ENCODE peak calls at places on chromosomes 12 and 14, in six cellular contexts. One of them, this sample, is unnamed.

GRCh38 chr14:44418856-44419255 is 88.2 kb downstream of the FSCB start:
- DNase-seq in stimulated activated CD4-positive, alpha-beta T cell treated with anti-CD3 and anti-CD28 coated beads, Interleukin-1b, Interleukin-23, amount 100 ng/mL, for 24 hours: no peak
- DNase-seq in AG04450: no peak
- DNase-seq in NCI-H1092: no peak
- DNase-seq in OCI-M1: no peak
- DNase-seq in neural crest cell: no peak
- DNase-seq in this sample: no peak

GRCh38 chr14:53391156-53391555 is 238.0 kb upstream of the DDHD1 start:
- DNase-seq in neural crest cell: no peak
- DNase-seq in OCI-M1: no peak
- DNase-seq in NCI-H1092: no peak
- DNase-seq in stimulated activated CD4-positive, alpha-beta T cell treated with anti-CD3 and anti-CD28 coated beads, Interleukin-1b, Interleukin-23, amount 100 ng/mL, for 24 hours: no peak
- DNase-seq in AG04450: no peak
- DNase-seq in this sample: no peak

GRCh38 chr12:24705741-24706358 is 243.1 kb downstream of the BCAT1 start:
- DNase-seq in AG04450: no peak
- DNase-seq in stimulated activated CD4-positive, alpha-beta T cell treated with anti-CD3 and anti-CD28 coated beads, Interleukin-1b, Interleukin-23, amount 100 ng/mL, for 24 hours: no peak
- DNase-seq in NCI-H1092: no peak
- DNase-seq in neural crest cell: no peak
- DNase-seq in OCI-M1: peak; percentile 71
- DNase-seq in this sample: no peak

GRCh38 chr14:65301862-65302539 is 110.5 kb upstream of the FUT8 start:
- DNase-seq in AG04450: no peak
- DNase-seq in NCI-H1092: no peak
- DNase-seq in OCI-M1: peak; percentile 91
- DNase-seq in neural crest cell: no peak
- DNase-seq in stimulated activated CD4-positive, alpha-beta T cell treated with anti-CD3 and anti-CD28 coated beads, Interleukin-1b, Interleukin-23, amount 100 ng/mL, for 24 hours: no peak
- DNase-seq in this sample: no peak

GRCh38 chr14:22928237-22929103 is 706 bp downstream of the PRMT5 start:
- DNase-seq in OCI-M1: peak; percentile 9
- DNase-seq in NCI-H1092: no peak
- DNase-seq in AG04450: no peak
- DNase-seq in stimulated activated CD4-positive, alpha-beta T cell treated with anti-CD3 and anti-CD28 coated beads, Interleukin-1b, Interleukin-23, amount 100 ng/mL, for 24 hours: no peak
- DNase-seq in neural crest cell: no peak
- DNase-seq in this sample: no peak

GRCh38 chr12:116539905-116540482 is 19.2 kb upstream of the MAP1LC3B2 start:
- DNase-seq in neural crest cell: no peak
- DNase-seq in AG04450: peak; percentile 53
- DNase-seq in stimulated activated CD4-positive, alpha-beta T cell treated with anti-CD3 and anti-CD28 coated beads, Interleukin-1b, Interleukin-23, amount 100 ng/mL, for 24 hours: no peak
- DNase-seq in OCI-M1: no peak
- DNase-seq in NCI-H1092: peak; percentile 10
- DNase-seq in this sample: peak; percentile 82

GRCh38 chr12:78236264-78236663 is 405.6 kb downstream of the NAV3 start:
- DNase-seq in neural crest cell: no peak
- DNase-seq in OCI-M1: no peak
- DNase-seq in NCI-H1092: no peak
- DNase-seq in stimulated activated CD4-positive, alpha-beta T cell treated with anti-CD3 and anti-CD28 coated beads, Interleukin-1b, Interleukin-23, amount 100 ng/mL, for 24 hours: no peak
- DNase-seq in AG04450: no peak
- DNase-seq in this sample: no peak

GRCh38 chr14:90132821-90133570 is 71.2 kb downstream of the KCNK13 start:
- DNase-seq in neural crest cell: no peak
- DNase-seq in AG04450: no peak
- DNase-seq in stimulated activated CD4-positive, alpha-beta T cell treated with anti-CD3 and anti-CD28 coated beads, Interleukin-1b, Interleukin-23, amount 100 ng/mL, for 24 hours: no peak
- DNase-seq in OCI-M1: no peak
- DNase-seq in NCI-H1092: no peak
- DNase-seq in this sample: no peak

GRCh38 chr14:101110729-101111619 is 207.5 kb upstream of the RTL1 start:
- DNase-seq in stimulated activated CD4-positive, alpha-beta T cell treated with anti-CD3 and anti-CD28 coated beads, Interleukin-1b, Interleukin-23, amount 100 ng/mL, for 24 hours: no peak
- DNase-seq in AG04450: no peak
- DNase-seq in OCI-M1: no peak
- DNase-seq in neural crest cell: peak; percentile 11
- DNase-seq in NCI-H1092: no peak
- DNase-seq in this sample: no peak

GRCh38 chr12:4603946-4604345 is 41.9 kb downstream of the DYRK4 start:
- DNase-seq in AG04450: no peak
- DNase-seq in NCI-H1092: no peak
- DNase-seq in neural crest cell: no peak
- DNase-seq in stimulated activated CD4-positive, alpha-beta T cell treated with anti-CD3 and anti-CD28 coated beads, Interleukin-1b, Interleukin-23, amount 100 ng/mL, for 24 hours: no peak
- DNase-seq in OCI-M1: no peak
- DNase-seq in this sample: no peak

GRCh38 chr14:102085503-102085902 is 1.3 kb downstream of the HSP90AA1 start:
- DNase-seq in AG04450: no peak
- DNase-seq in stimulated activated CD4-positive, alpha-beta T cell treated with anti-CD3 and anti-CD28 coated beads, Interleukin-1b, Interleukin-23, amount 100 ng/mL, for 24 hours: no peak
- DNase-seq in OCI-M1: no peak
- DNase-seq in neural crest cell: no peak
- DNase-seq in NCI-H1092: no peak
- DNase-seq in this sample: no peak

GRCh38 chr12:92059976-92060375 is 85.7 kb downstream of the BTG1 start:
- DNase-seq in stimulated activated CD4-positive, alpha-beta T cell treated with anti-CD3 and anti-CD28 coated beads, Interleukin-1b, Interleukin-23, amount 100 ng/mL, for 24 hours: no peak
- DNase-seq in OCI-M1: no peak
- DNase-seq in AG04450: no peak
- DNase-seq in NCI-H1092: no peak
- DNase-seq in neural crest cell: no peak
- DNase-seq in this sample: no peak

GRCh38 chr12:690466-690865 is 27.2 kb upstream of the NINJ2 start:
- DNase-seq in stimulated activated CD4-positive, alpha-beta T cell treated with anti-CD3 and anti-CD28 coated beads, Interleukin-1b, Interleukin-23, amount 100 ng/mL, for 24 hours: no peak
- DNase-seq in OCI-M1: no peak
- DNase-seq in AG04450: no peak
- DNase-seq in neural crest cell: no peak
- DNase-seq in NCI-H1092: no peak
- DNase-seq in this sample: no peak

GRCh38 chr12:57511161-57511560 is 9.2 kb downstream of the DDIT3 start:
- DNase-seq in OCI-M1: no peak
- DNase-seq in NCI-H1092: no peak
- DNase-seq in AG04450: no peak
- DNase-seq in neural crest cell: no peak
- DNase-seq in stimulated activated CD4-positive, alpha-beta T cell treated with anti-CD3 and anti-CD28 coated beads, Interleukin-1b, Interleukin-23, amount 100 ng/mL, for 24 hours: no peak
- DNase-seq in this sample: no peak

GRCh38 chr12:109458086-109458485 is 19.0 kb downstream of the KCTD10 start:
- DNase-seq in neural crest cell: no peak
- DNase-seq in AG04450: peak; percentile 45
- DNase-seq in stimulated activated CD4-positive, alpha-beta T cell treated with anti-CD3 and anti-CD28 coated beads, Interleukin-1b, Interleukin-23, amount 100 ng/mL, for 24 hours: no peak
- DNase-seq in OCI-M1: no peak
- DNase-seq in NCI-H1092: no peak
- DNase-seq in this sample: no peak

This sample was measured in NCI-H1105 treated with DMSO at 0.1 percent for 48 hours.